ENCODE peak calls at places on chromosomes 3 and 15, in four cellular contexts. Q is naive thymus-derived CD4-positive, alpha-beta T cell; I is COLO829; W is neural progenitor cell. F is an unnamed sample.

GRCh38 chr15:85757073-85757938 is 37.4 kb downstream of the KLHL25 start:
- DNase-seq in Q (no peak), I (no peak), W (no peak), F (no peak)

GRCh38 chr15:65790692-65791334 is 1.3 kb downstream of the DENND4A start:
- DNase-seq in I (no peak), W (peak), Q (peak), F (peak)

GRCh38 chr3:190375250-190375649 is 12.7 kb upstream of the CLDN16 start:
- DNase-seq in W (no peak), I (no peak), Q (no peak), F (no peak)

GRCh38 chr3:112811917-112812660 is 34.6 kb downstream of the CD200R1L start:
- DNase-seq in I (no peak), Q (no peak), W (no peak), F (no peak)

GRCh38 chr15:49145651-49146609 is 9.5 kb downstream of the COPS2 start:
- DNase-seq in W (peak), I (peak), Q (peak), F (peak)

GRCh38 chr3:57718118-57718517 is 25.2 kb upstream of the DENND6A start:
- DNase-seq in I (no peak), W (no peak), Q (no peak), F (no peak)

GRCh38 chr15:62847900-62848489 is 194.6 kb upstream of the TPM1 start:
- DNase-seq in I (no peak), W (peak), Q (no peak), F (peak)

GRCh38 chr3:193016437-193016887 is 98.8 kb upstream of the MB21D2 start:
- DNase-seq in Q (no peak), I (no peak), W (peak), F (no peak)

GRCh38 chr3:124260206-124260915 is 268.4 kb upstream of the ROPN1 start:
- DNase-seq in I (no peak), Q (no peak), W (no peak), F (no peak)

GRCh38 chr3:143885803-143886427 is 37.6 kb upstream of the SLC9A9 start:
- DNase-seq in Q (peak), I (peak), W (peak), F (peak)

GRCh38 chr15:77889009-77889806 is 188.3 kb downstream of the TBC1D2B start:
- DNase-seq in W (no peak), Q (no peak), I (no peak), F (no peak)

GRCh38 chr3:36542186-36542585 is 161.9 kb downstream of the STAC start:
- DNase-seq in Q (no peak), W (no peak), I (no peak), F (no peak)

GRCh38 chr3:129481783-129482332 is 41.8 kb downstream of the IFT122 start:
- DNase-seq in I (no peak), W (no peak), Q (peak), F (no peak)

GRCh38 chr15:38768970-38769369 is 204.4 kb upstream of the RASGRP1 start:
- DNase-seq in I (no peak), W (peak), Q (no peak), F (peak)

GRCh38 chr3:78848392-78849288 is 919.2 kb downstream of the ROBO1 start:
- DNase-seq in W (no peak), I (no peak), Q (no peak), F (peak)

GRCh38 chr3:167992384-167992783 is 103.3 kb downstream of the GOLIM4 start:
- DNase-seq in Q (no peak), I (no peak), W (no peak), F (no peak)

GRCh38 chr15:63544253-63545026 is 40.0 kb downstream of the USP3 start:
- DNase-seq in W (no peak), I (no peak), Q (no peak), F (no peak)

GRCh38 chr3:117263735-117264134 is 554.2 kb downstream of the TUSC7 start:
- DNase-seq in Q (no peak), W (no peak), I (no peak), F (no peak)

F was measured in NCI-H82.